ENCODE peak calls at places on chromosomes 1 and 21, in eight cellular contexts. N is heart right ventricle; K is choroid plexus epithelial cell; D is Ammon's horn; L is mucosa of gallbladder; W is kidney glomerular epithelial cell; R is neural progenitor cell; Z is stimulated activated CD4-positive, alpha-beta T cell treated with anti-CD3 and anti-CD28 coated beads, Interleukin-1b, Interleukin-23, amount 100 ng/mL, for 24 hours. F is an unnamed sample.

GRCh38 chr1:9084883-9085282 is 15.4 kb upstream of the SLC2A5 start:
- DNase-seq in K (no peak), W (peak), R (no peak), L (no peak), Z (no peak), N (peak), D (peak), F (no peak)

GRCh38 chr1:161816201-161816600 is 50.1 kb downstream of the ATF6 start:
- DNase-seq in D (no peak), L (no peak), R (no peak), W (no peak), Z (no peak), K (peak), N (no peak), F (no peak)

GRCh38 chr1:59445040-59445439 is 148.1 kb downstream of the FGGY start:
- DNase-seq in R (no peak), N (no peak), Z (no peak), L (peak), K (peak), D (no peak), W (no peak), F (no peak)

GRCh38 chr1:55289614-55290013 is 74.5 kb upstream of the USP24 start:
- DNase-seq in L (no peak), N (no peak), K (no peak), W (no peak), D (no peak), Z (no peak), R (no peak), F (no peak)

GRCh38 chr1:150874455-150875196 is 1.8 kb downstream of the ARNT start:
- DNase-seq in D (peak), W (no peak), K (no peak), R (no peak), L (no peak), Z (no peak), N (no peak), F (no peak)

GRCh38 chr1:91710261-91710660 is 175.7 kb downstream of the TGFBR3 start:
- DNase-seq in N (no peak), D (no peak), K (no peak), Z (no peak), L (no peak), R (no peak), W (no peak), F (no peak)

GRCh38 chr1:245971711-245972085 is 535.4 kb downstream of the SMYD3 start:
- DNase-seq in Z (no peak), R (no peak), D (no peak), W (no peak), N (no peak), K (no peak), L (no peak), F (no peak)

GRCh38 chr1:164780863-164781262 is 221.9 kb downstream of the PBX1 start:
- DNase-seq in K (peak), R (no peak), Z (no peak), L (no peak), N (no peak), D (no peak), W (peak), F (no peak)

GRCh38 chr1:159821171-159821867 is 5.4 kb upstream of the SLAMF8 start:
- DNase-seq in Z (no peak), L (no peak), K (peak), R (peak), W (no peak), D (peak), N (no peak), F (no peak)

GRCh38 chr1:52533710-52534109 is 19.2 kb downstream of the TUT4 start:
- DNase-seq in W (no peak), R (no peak), Z (no peak), N (no peak), L (no peak), D (no peak), K (no peak), F (no peak)

GRCh38 chr1:183863852-183864251 is 58.9 kb downstream of the RGL1 start:
- DNase-seq in W (no peak), R (no peak), D (no peak), K (no peak), Z (no peak), L (no peak), N (no peak), F (no peak)

GRCh38 chr1:230867119-230867902 is 1.0 kb downstream of the C1orf198 start:
- DNase-seq in K (peak), L (no peak), D (peak), N (no peak), Z (no peak), W (peak), R (no peak), F (no peak)

GRCh38 chr1:230917284-230918135 is 49.2 kb upstream of the C1orf198 start:
- DNase-seq in D (peak), K (peak), L (peak), R (peak), N (peak), Z (peak), W (peak), F (peak)

GRCh38 chr1:207007352-207008033 is 25.1 kb downstream of the C1orf116 start:
- DNase-seq in Z (no peak), W (peak), R (peak), L (peak), K (peak), D (no peak), N (no peak), F (no peak)

GRCh38 chr1:18481921-18482701 is 1.4 kb downstream of the KLHDC7A start:
- DNase-seq in W (no peak), K (no peak), N (no peak), L (no peak), D (no peak), R (no peak), Z (no peak), F (no peak)

GRCh38 chr1:32336963-32337675 is 1.1 kb upstream of the MARCKSL1 start:
- DNase-seq in N (peak), Z (no peak), R (no peak), L (no peak), W (peak), D (no peak), K (peak), F (peak)

GRCh38 chr21:31857096-31857495 is 15.7 kb upstream of the HUNK start:
- DNase-seq in L (no peak), N (no peak), W (no peak), Z (no peak), R (no peak), K (no peak), D (no peak), F (no peak)

GRCh38 chr21:42833859-42834729 is 45.2 kb downstream of the WDR4 start:
- DNase-seq in L (no peak), K (no peak), D (no peak), Z (no peak), N (no peak), R (no peak), W (no peak), F (no peak)

GRCh38 chr21:25307489-25307888 is 299.8 kb downstream of the MRPL39 start:
- DNase-seq in N (no peak), Z (no peak), L (no peak), D (no peak), R (no peak), W (no peak), K (no peak), F (no peak)

GRCh38 chr1:46802081-46802480 is 3.2 kb downstream of the CYP4B1 start:
- DNase-seq in D (no peak), K (no peak), W (no peak), L (peak), R (no peak), N (no peak), Z (no peak), F (no peak)

GRCh38 chr1:100584761-100585745 is 47.1 kb downstream of the GPR88 start:
- DNase-seq in R (no peak), W (peak), N (no peak), D (no peak), K (peak), Z (no peak), L (no peak), F (no peak)

GRCh38 chr1:25037174-25038074 is 107.3 kb upstream of the RUNX3 start:
- DNase-seq in L (no peak), K (peak), D (no peak), Z (no peak), N (peak), W (no peak), R (peak), F (peak)

GRCh38 chr1:93865253-93865652 is 13.8 kb downstream of the DNTTIP2 start:
- DNase-seq in Z (no peak), R (no peak), W (no peak), D (no peak), L (no peak), N (no peak), K (no peak), F (no peak)

GRCh38 chr1:245260116-245260882 is 105.5 kb downstream of the KIF26B start:
- DNase-seq in L (peak), W (peak), D (no peak), K (no peak), Z (no peak), R (no peak), N (no peak), F (no peak)

GRCh38 chr1:118335372-118335771 is 150.3 kb upstream of the SPAG17 start:
- DNase-seq in D (no peak), K (peak), L (no peak), N (no peak), Z (no peak), R (no peak), W (peak), F (no peak)

GRCh38 chr1:73604739-73605138 is 593.2 kb downstream of the LRRIQ3 start:
- DNase-seq in Z (no peak), K (no peak), D (no peak), N (no peak), W (no peak), R (no peak), L (no peak), F (no peak)

GRCh38 chr1:20726107-20726911 is 6.2 kb downstream of the SH2D5 start:
- DNase-seq in W (no peak), K (no peak), Z (no peak), L (no peak), R (no peak), N (no peak), D (no peak), F (no peak)

GRCh38 chr1:214603819-214604252 is 841 bp downstream of the CENPF start:
- DNase-seq in L (no peak), D (no peak), N (no peak), K (no peak), Z (no peak), W (peak), R (peak), F (no peak)

GRCh38 chr1:197614916-197615692 is 160.2 kb downstream of the DENND1B start:
- DNase-seq in Z (no peak), W (peak), N (no peak), R (peak), K (peak), L (no peak), D (peak), F (no peak)

GRCh38 chr21:42234026-42234425 is 15.1 kb downstream of the ABCG1 start:
- DNase-seq in K (no peak), N (no peak), L (no peak), W (no peak), D (no peak), Z (no peak), R (peak), F (no peak)

F was measured in effector memory CD4-positive, alpha-beta T cell.